ENCODE peak calls at places on chromosome 18, in four cellular contexts. S is mesenchymal stem cell, O is IMR-90, A is H9. W is an unnamed sample.

GRCh38 chr18:30358545-30358944 is 684.0 kb downstream of the DSC3 start:
- DNase-seq in S (peak; percentile 60), O (no peak), A (no peak), W (no peak)

GRCh38 chr18:326846-327245 is 59.0 kb upstream of the THOC1 start:
- DNase-seq in S (no peak), O (no peak), A (no peak), W (no peak)

GRCh38 chr18:27645929-27646328 is 460.8 kb upstream of the CHST9 start:
- DNase-seq in S (peak; percentile 10), O (no peak), A (no peak), W (no peak)

GRCh38 chr18:40897884-40898283 is 1057.2 kb upstream of the PIK3C3 start:
- DNase-seq in S (no peak), O (no peak), A (peak; percentile 69), W (no peak)

GRCh38 chr18:22683196-22683676 is 249.9 kb upstream of the RBBP8 start:
- DNase-seq in S (no peak), O (peak; percentile 93), A (no peak), W (no peak)

GRCh38 chr18:44035554-44035953 is 645.1 kb upstream of the SETBP1 start:
- DNase-seq in S (peak; percentile 56), O (no peak), A (no peak), W (no peak)

GRCh38 chr18:36274296-36274695 is 23.2 kb upstream of the FHOD3 start:
- DNase-seq in S (no peak), O (no peak), A (no peak), W (no peak)

GRCh38 chr18:61732854-61733253 is 160.0 kb downstream of the RNF152 start:
- DNase-seq in S (no peak), O (no peak), A (no peak), W (no peak)

GRCh38 chr18:36131692-36132483 is 2.2 kb downstream of the ELP2 start:
- DNase-seq in S (no peak), O (no peak), A (no peak), W (no peak)

GRCh38 chr18:13067966-13068365 is 76.8 kb downstream of the CEP192 start:
- DNase-seq in S (no peak), O (no peak), A (no peak), W (no peak)

GRCh38 chr18:48348739-48349138 is 60.4 kb downstream of the ZBTB7C start:
- DNase-seq in S (no peak), O (no peak), A (no peak), W (no peak)

DNA sequence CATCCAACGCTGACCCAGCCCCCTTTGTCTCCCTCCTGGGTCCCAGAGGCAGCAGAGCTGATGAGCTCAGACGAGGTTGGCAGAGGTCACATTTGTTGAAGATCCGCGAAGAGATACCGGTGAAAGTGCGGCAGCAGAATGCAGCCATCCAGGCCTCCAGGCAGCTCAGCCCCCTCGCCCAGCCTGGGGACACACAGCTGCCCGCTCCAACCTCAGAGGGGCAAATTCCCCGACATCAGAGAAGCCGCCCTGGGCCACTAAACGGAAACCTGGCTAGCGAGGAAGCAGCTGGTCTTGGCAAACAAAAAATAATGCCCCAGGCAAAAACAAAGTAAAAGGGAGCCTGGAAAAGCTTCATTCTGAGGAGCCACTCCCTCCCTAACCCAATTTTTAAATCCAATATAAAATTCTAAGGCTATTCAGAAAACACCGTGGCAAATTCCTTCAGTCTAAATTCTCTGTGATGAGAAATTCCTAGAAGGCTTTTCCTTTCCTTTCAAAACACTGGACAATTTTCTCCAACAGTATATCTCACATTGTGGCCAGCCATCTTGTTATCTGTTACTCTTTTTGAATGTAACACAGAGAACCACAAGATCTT is 262.4 kb downstream of the SS18 start:
- DNase-seq in S (peak; percentile 33), O (peak; percentile 45), A (peak; percentile 50), W (no peak)
- H2AFZ ChIP-seq in S (no peak overlapping the region), O (peak overlapping the region; percentile 35), A (no peak overlapping the region), W (peak overlapping the region; percentile 75)

GRCh38 chr18:78855188-78855587 is 124.4 kb upstream of the SALL3 start:
- DNase-seq in S (no peak), O (no peak), A (no peak), W (no peak)

GRCh38 chr18:78859686-78860085 is 119.9 kb upstream of the SALL3 start:
- DNase-seq in S (no peak), O (no peak), A (no peak), W (no peak)

GRCh38 chr18:78853341-78853740 is 126.3 kb upstream of the SALL3 start:
- DNase-seq in S (no peak), O (no peak), A (no peak), W (no peak)

GRCh38 chr18:78857252-78858150 is 122.1 kb upstream of the SALL3 start:
- DNase-seq in S (no peak), O (no peak), A (no peak), W (no peak)

GRCh38 chr18:78856569-78857200 is 122.9 kb upstream of the SALL3 start:
- DNase-seq in S (no peak), O (no peak), A (no peak), W (no peak)
- H4K8ac ChIP-seq in S (no peak overlapping the region), O (no peak overlapping the region), A (no peak overlapping the region), W (no peak overlapping the region)

DNA sequence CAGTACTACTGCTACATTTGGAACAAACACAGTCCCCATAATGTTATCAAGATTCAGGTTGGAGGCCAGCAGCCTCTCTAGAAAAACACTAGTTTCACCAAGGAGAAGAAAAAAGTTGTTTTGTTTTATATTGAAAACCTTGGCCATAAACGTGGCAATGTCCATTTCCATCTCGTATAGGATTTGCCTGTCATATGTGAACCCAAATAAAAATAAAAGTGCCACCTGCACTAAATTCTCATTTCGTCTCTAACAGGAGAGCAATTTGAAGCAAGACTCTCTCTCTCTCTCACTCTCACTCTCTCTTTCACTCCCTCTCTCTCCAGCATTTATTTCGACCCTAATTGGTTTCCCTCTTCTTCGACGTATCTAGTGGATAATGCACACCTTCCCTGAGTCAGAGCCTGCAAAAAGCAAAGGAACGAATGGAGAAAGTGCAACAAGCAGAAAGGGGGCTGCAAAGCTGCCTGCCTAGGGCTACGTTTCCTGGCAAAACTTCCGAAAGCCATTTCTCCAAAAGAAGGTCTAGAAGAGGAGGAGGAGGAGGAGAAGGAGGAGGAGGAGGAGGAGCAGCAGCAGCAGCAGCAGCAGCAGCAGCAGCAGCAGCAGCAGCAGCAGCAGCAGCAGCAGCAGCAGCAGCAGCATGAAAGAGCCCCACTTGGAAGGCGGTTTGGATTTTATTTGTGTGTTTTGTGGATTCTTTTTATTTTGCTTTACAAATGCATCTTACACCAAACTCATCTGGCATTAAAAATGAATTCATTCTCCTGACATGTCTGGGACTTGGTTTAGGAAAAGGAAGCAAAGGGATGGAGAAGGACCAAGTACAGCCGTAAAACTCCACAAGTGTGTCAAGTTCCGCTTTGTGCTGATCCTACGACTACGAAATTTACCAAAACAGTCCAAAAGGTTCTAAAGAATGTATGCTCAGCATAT is 2.1 kb downstream of the TCF4 start:
- DNase-seq in S (peak; percentile 48), O (peak; percentile 35), A (peak; percentile 32), W (no peak)
- H3K18ac ChIP-seq in S (peak overlapping the region; percentile 46), O (peak overlapping the region; percentile 93), A (no peak overlapping the region), W (no peak overlapping the region)

GRCh38 chr18:75070625-75071483 is 138.1 kb downstream of the PTGR3 start:
- DNase-seq in S (peak; percentile 75), O (peak; percentile 90), A (no peak), W (no peak)
- H2AFZ ChIP-seq in S (no peak overlapping the region), O (peak overlapping the region; percentile 84), A (no peak overlapping the region), W (peak overlapping the region; percentile 86)

GRCh38 chr18:57630002-57630758 is 8.5 kb upstream of the NARS1 start:
- DNase-seq in S (peak; percentile 93), O (peak; percentile 93), A (peak; percentile 95), W (peak; percentile 82)

GRCh38 chr18:57629399-57629798 is 7.8 kb upstream of the NARS1 start:
- DNase-seq in S (no peak), O (no peak), A (no peak), W (no peak)

GRCh38 chr18:57624988-57625387 is 3.4 kb upstream of the NARS1 start:
- DNase-seq in S (peak; percentile 41), O (peak; percentile 52), A (no peak), W (no peak)

GRCh38 chr18:57630759-57631660 is 9.4 kb upstream of the NARS1 start:
- DNase-seq in S (no peak), O (no peak), A (no peak), W (no peak)

GRCh38 chr18:57627488-57627887 is 5.9 kb upstream of the NARS1 start:
- DNase-seq in S (no peak), O (peak; percentile 47), A (no peak), W (no peak)
- H4K8ac ChIP-seq in S (no peak overlapping the region), O (peak overlapping the region; percentile 55), A (no peak overlapping the region), W (no peak overlapping the region)

DNA sequence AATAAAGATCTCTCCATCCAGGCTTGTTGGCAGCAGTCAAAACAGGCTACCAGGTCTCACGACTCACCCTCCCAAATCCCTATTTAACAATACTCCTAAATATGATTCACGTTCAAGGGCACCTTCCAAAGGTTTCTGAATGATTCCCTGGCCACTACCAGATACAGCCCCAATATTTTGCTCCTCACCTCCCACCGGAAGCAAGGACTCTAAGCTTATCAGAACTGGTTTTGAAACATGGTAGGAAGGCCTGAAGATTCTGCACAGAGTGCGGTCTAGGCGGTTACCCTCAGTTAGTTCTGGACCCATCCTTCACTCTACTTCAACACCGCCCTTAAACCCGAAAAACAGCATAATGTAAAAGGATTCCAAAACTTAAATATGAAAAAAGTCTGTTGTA is 5.2 kb downstream of the PPP4R1 start:
- DNase-seq in S (no peak), O (no peak), A (no peak), W (no peak)
- H3K18ac ChIP-seq in S (no peak overlapping the region), O (no peak overlapping the region), A (no peak overlapping the region), W (no peak overlapping the region)

W was measured in neuronal stem cell.